ENCODE peak calls at places on chromosomes 1 and 21, in seven cellular contexts. One of them, this sample, is unnamed.

GRCh38 chr1:178283409-178283808 is 189.5 kb downstream of the RASAL2 start:
- DNase-seq in AG08396: no peak
- DNase-seq in NCI-H1092: no peak
- DNase-seq in skeletal muscle cell: peak
- DNase-seq in dorsolateral prefrontal cortex: no peak
- DNase-seq in NCI-H146: no peak
- DNase-seq in stimulated activated CD4-positive, alpha-beta T cell treated with anti-CD3 and anti-CD28 coated beads, Interleukin-4, amount 100 ng/mL, for 1 hour: no peak
- DNase-seq in this sample: no peak

GRCh38 chr1:241895013-241895412 is 47.0 kb downstream of the EXO1 start:
- DNase-seq in stimulated activated CD4-positive, alpha-beta T cell treated with anti-CD3 and anti-CD28 coated beads, Interleukin-4, amount 100 ng/mL, for 1 hour: no peak
- DNase-seq in skeletal muscle cell: no peak
- DNase-seq in dorsolateral prefrontal cortex: no peak
- DNase-seq in NCI-H146: no peak
- DNase-seq in AG08396: no peak
- DNase-seq in NCI-H1092: no peak
- DNase-seq in this sample: no peak

GRCh38 chr21:35648512-35648911 is 411.8 kb downstream of the SETD4 start:
- DNase-seq in NCI-H1092: peak
- DNase-seq in dorsolateral prefrontal cortex: no peak
- DNase-seq in skeletal muscle cell: no peak
- DNase-seq in AG08396: no peak
- DNase-seq in stimulated activated CD4-positive, alpha-beta T cell treated with anti-CD3 and anti-CD28 coated beads, Interleukin-4, amount 100 ng/mL, for 1 hour: no peak
- DNase-seq in NCI-H146: peak
- DNase-seq in this sample: no peak

GRCh38 chr1:38872401-38873026 is 634 bp downstream of the MYCBP start:
- DNase-seq in skeletal muscle cell: no peak
- DNase-seq in NCI-H1092: no peak
- DNase-seq in stimulated activated CD4-positive, alpha-beta T cell treated with anti-CD3 and anti-CD28 coated beads, Interleukin-4, amount 100 ng/mL, for 1 hour: peak
- DNase-seq in dorsolateral prefrontal cortex: no peak
- DNase-seq in NCI-H146: no peak
- DNase-seq in AG08396: peak
- DNase-seq in this sample: no peak

GRCh38 chr1:3504823-3505155 is 50.3 kb downstream of the ARHGEF16 start:
- DNase-seq in NCI-H146: peak
- DNase-seq in AG08396: no peak
- DNase-seq in NCI-H1092: no peak
- DNase-seq in skeletal muscle cell: no peak
- DNase-seq in dorsolateral prefrontal cortex: no peak
- DNase-seq in stimulated activated CD4-positive, alpha-beta T cell treated with anti-CD3 and anti-CD28 coated beads, Interleukin-4, amount 100 ng/mL, for 1 hour: no peak
- DNase-seq in this sample: no peak

GRCh38 chr1:47931395-47931794 is 65.8 kb downstream of the TRABD2B start:
- DNase-seq in NCI-H1092: peak
- DNase-seq in AG08396: no peak
- DNase-seq in stimulated activated CD4-positive, alpha-beta T cell treated with anti-CD3 and anti-CD28 coated beads, Interleukin-4, amount 100 ng/mL, for 1 hour: no peak
- DNase-seq in skeletal muscle cell: no peak
- DNase-seq in dorsolateral prefrontal cortex: no peak
- DNase-seq in NCI-H146: peak
- DNase-seq in this sample: no peak

GRCh38 chr1:110281363-110282290 is 57.5 kb upstream of the RBM15 start:
- DNase-seq in NCI-H146: peak
- DNase-seq in stimulated activated CD4-positive, alpha-beta T cell treated with anti-CD3 and anti-CD28 coated beads, Interleukin-4, amount 100 ng/mL, for 1 hour: no peak
- DNase-seq in AG08396: no peak
- DNase-seq in dorsolateral prefrontal cortex: no peak
- DNase-seq in skeletal muscle cell: no peak
- DNase-seq in NCI-H1092: peak
- DNase-seq in this sample: no peak

GRCh38 chr1:212514056-212514614 is 81.4 kb downstream of the NENF start:
- DNase-seq in skeletal muscle cell: no peak
- DNase-seq in AG08396: peak
- DNase-seq in NCI-H1092: peak
- DNase-seq in dorsolateral prefrontal cortex: no peak
- DNase-seq in NCI-H146: peak
- DNase-seq in stimulated activated CD4-positive, alpha-beta T cell treated with anti-CD3 and anti-CD28 coated beads, Interleukin-4, amount 100 ng/mL, for 1 hour: peak
- DNase-seq in this sample: no peak

GRCh38 chr1:41499591-41499990 is 15.1 kb upstream of the EDN2 start:
- DNase-seq in NCI-H146: no peak
- DNase-seq in skeletal muscle cell: no peak
- DNase-seq in NCI-H1092: no peak
- DNase-seq in stimulated activated CD4-positive, alpha-beta T cell treated with anti-CD3 and anti-CD28 coated beads, Interleukin-4, amount 100 ng/mL, for 1 hour: no peak
- DNase-seq in dorsolateral prefrontal cortex: no peak
- DNase-seq in AG08396: no peak
- DNase-seq in this sample: no peak

GRCh38 chr1:40980068-40980452 is 564 bp downstream of the CTPS1 start:
- DNase-seq in AG08396: no peak
- DNase-seq in skeletal muscle cell: no peak
- DNase-seq in dorsolateral prefrontal cortex: no peak
- DNase-seq in NCI-H1092: no peak
- DNase-seq in stimulated activated CD4-positive, alpha-beta T cell treated with anti-CD3 and anti-CD28 coated beads, Interleukin-4, amount 100 ng/mL, for 1 hour: no peak
- DNase-seq in NCI-H146: no peak
- DNase-seq in this sample: no peak

GRCh38 chr1:187326554-187326953 is 497.8 kb downstream of the PLA2G4A start:
- DNase-seq in AG08396: no peak
- DNase-seq in NCI-H146: no peak
- DNase-seq in dorsolateral prefrontal cortex: no peak
- DNase-seq in stimulated activated CD4-positive, alpha-beta T cell treated with anti-CD3 and anti-CD28 coated beads, Interleukin-4, amount 100 ng/mL, for 1 hour: no peak
- DNase-seq in NCI-H1092: no peak
- DNase-seq in skeletal muscle cell: no peak
- DNase-seq in this sample: no peak

GRCh38 chr1:10602936-10603335 is 128.2 kb downstream of the PEX14 start:
- DNase-seq in NCI-H1092: no peak
- DNase-seq in AG08396: no peak
- DNase-seq in skeletal muscle cell: no peak
- DNase-seq in dorsolateral prefrontal cortex: no peak
- DNase-seq in stimulated activated CD4-positive, alpha-beta T cell treated with anti-CD3 and anti-CD28 coated beads, Interleukin-4, amount 100 ng/mL, for 1 hour: no peak
- DNase-seq in NCI-H146: no peak
- DNase-seq in this sample: no peak

GRCh38 chr1:212519131-212519530 is 86.4 kb downstream of the NENF start:
- DNase-seq in AG08396: no peak
- DNase-seq in NCI-H1092: no peak
- DNase-seq in dorsolateral prefrontal cortex: no peak
- DNase-seq in skeletal muscle cell: no peak
- DNase-seq in stimulated activated CD4-positive, alpha-beta T cell treated with anti-CD3 and anti-CD28 coated beads, Interleukin-4, amount 100 ng/mL, for 1 hour: no peak
- DNase-seq in NCI-H146: no peak
- DNase-seq in this sample: no peak

GRCh38 chr1:164914208-164914607 is 355.2 kb downstream of the PBX1 start:
- DNase-seq in dorsolateral prefrontal cortex: no peak
- DNase-seq in NCI-H146: no peak
- DNase-seq in AG08396: peak
- DNase-seq in stimulated activated CD4-positive, alpha-beta T cell treated with anti-CD3 and anti-CD28 coated beads, Interleukin-4, amount 100 ng/mL, for 1 hour: no peak
- DNase-seq in NCI-H1092: no peak
- DNase-seq in skeletal muscle cell: no peak
- DNase-seq in this sample: no peak

GRCh38 chr1:202854787-202855186 is 34.2 kb downstream of the RABIF start:
- DNase-seq in dorsolateral prefrontal cortex: no peak
- DNase-seq in stimulated activated CD4-positive, alpha-beta T cell treated with anti-CD3 and anti-CD28 coated beads, Interleukin-4, amount 100 ng/mL, for 1 hour: no peak
- DNase-seq in NCI-H1092: no peak
- DNase-seq in AG08396: no peak
- DNase-seq in skeletal muscle cell: no peak
- DNase-seq in NCI-H146: no peak
- DNase-seq in this sample: no peak

This sample was measured in HS-5.